ENCODE peak calls at places on chromosomes 7 and 10, in nine cellular contexts. D, X, I, Q, Z, N, H, A and J are unnamed samples.

GRCh38 chr10:33802566-33802965 is 468.1 kb upstream of the NRP1 start:
- DNase-seq in D (no peak), X (no peak), I (no peak), Q (no peak), Z (no peak), N (no peak), H (no peak), A (no peak), J (peak)

GRCh38 chr7:151762501-151763245 is 114.2 kb downstream of the PRKAG2 start:
- DNase-seq in D (no peak), X (no peak), I (no peak), Q (no peak), Z (no peak), N (no peak), H (no peak), A (no peak), J (no peak)

GRCh38 chr7:241513-241912 is 48.5 kb upstream of the FOXL3 start:
- DNase-seq in D (no peak), X (no peak), I (no peak), Q (no peak), Z (no peak), N (no peak), H (no peak), A (no peak), J (no peak)

GRCh38 chr10:104120903-104121484 is 977 bp upstream of the SFR1 start:
- DNase-seq in D (peak), X (no peak), I (peak), Q (peak), Z (peak), N (peak), H (peak), A (peak), J (peak)

GRCh38 chr10:122368502-122369254 is 5.8 kb upstream of the PLEKHA1 start:
- DNase-seq in D (no peak), X (peak), I (no peak), Q (peak), Z (no peak), N (no peak), H (no peak), A (peak), J (no peak)

GRCh38 chr7:152137476-152138025 is 112.1 kb downstream of the GALNT11 start:
- DNase-seq in D (no peak), X (no peak), I (no peak), Q (peak), Z (no peak), N (no peak), H (no peak), A (no peak), J (no peak)

GRCh38 chr7:149780056-149780455 is 6.7 kb upstream of the ZNF467 start:
- DNase-seq in D (no peak), X (no peak), I (no peak), Q (no peak), Z (no peak), N (no peak), H (no peak), A (no peak), J (no peak)

GRCh38 chr10:117860823-117861222 is 185.9 kb downstream of the RAB11FIP2 start:
- DNase-seq in D (no peak), X (no peak), I (peak), Q (peak), Z (no peak), N (no peak), H (peak), A (peak), J (peak)